ENCODE peak calls at places on chromosome 3, in four cellular contexts. O, H, Z and D are unnamed samples.

GRCh38 chr3:135125171-135125801 is 330.2 kb downstream of the EPHB1 start:
- DNase-seq in O (peak; percentile 24), H (no peak), Z (no peak), D (peak; percentile 22)

GRCh38 chr3:177713921-177714900 is 516.9 kb upstream of the TBL1XR1 start:
- DNase-seq in O (no peak), H (no peak), Z (no peak), D (no peak)

GRCh38 chr3:118863731-118864322 is 170.8 kb downstream of the IGSF11 start:
- DNase-seq in O (no peak), H (no peak), Z (no peak), D (no peak)

GRCh38 chr3:149009732-149010131 is 18.4 kb downstream of the GYG1 start:
- DNase-seq in O (no peak), H (no peak), Z (no peak), D (peak; percentile 37)

GRCh38 chr3:59751606-59752005 is 701.8 kb upstream of the CFAP20DC start:
- DNase-seq in O (no peak), H (no peak), Z (no peak), D (no peak)

GRCh38 chr3:107574650-107575049 is 51.9 kb downstream of the BBX start:
- DNase-seq in O (peak; percentile 72), H (peak; percentile 23), Z (no peak), D (peak; percentile 50)

GRCh38 chr3:35446896-35447295 is 192.4 kb upstream of the ARPP21 start:
- DNase-seq in O (no peak), H (no peak), Z (no peak), D (no peak)

GRCh38 chr3:149224736-149225594 is 3.3 kb upstream of the CP start:
- DNase-seq in O (peak; percentile 90), H (peak; percentile 51), Z (no peak), D (peak; percentile 63)

GRCh38 chr3:133246773-133247172 is 153.1 kb upstream of the BFSP2 start:
- DNase-seq in O (no peak), H (no peak), Z (no peak), D (no peak)

GRCh38 chr3:23944861-23945652 is at the start of gene NR1D2:
- DNase-seq in O (peak; percentile 77), H (peak; percentile 74), Z (peak; percentile 88), D (peak; percentile 78)

GRCh38 chr3:99012051-99012450 is 110.6 kb upstream of the DCBLD2 start:
- DNase-seq in O (peak; percentile 40), H (no peak), Z (no peak), D (peak; percentile 47)

GRCh38 chr3:195876297-195877031 is 31.9 kb downstream of the TNK2 start:
- DNase-seq in O (no peak), H (peak; percentile 50), Z (peak; percentile 81), D (no peak)

GRCh38 chr3:134373942-134374790 is at the start of gene AMOTL2:
- DNase-seq in O (peak; percentile 97), H (peak; percentile 90), Z (peak; percentile 90), D (peak; percentile 98)

GRCh38 chr3:44893097-44893496 is 18.7 kb downstream of the TGM4 start:
- DNase-seq in O (peak; percentile 69), H (no peak), Z (no peak), D (peak; percentile 77)

GRCh38 chr3:20395692-20396091 is 209.7 kb upstream of the SGO1 start:
- DNase-seq in O (no peak), H (no peak), Z (no peak), D (no peak)

GRCh38 chr3:18112976-18113766 is 312.0 kb downstream of the SATB1 start:
- DNase-seq in O (no peak), H (no peak), Z (no peak), D (no peak)

GRCh38 chr3:153357436-153357835 is 195.4 kb downstream of the RAP2B start:
- DNase-seq in O (no peak), H (no peak), Z (no peak), D (peak; percentile 26)

GRCh38 chr3:186260726-186261125 is 101.3 kb downstream of the DGKG start:
- DNase-seq in O (no peak), H (no peak), Z (no peak), D (no peak)

GRCh38 chr3:9951126-9951525 is 1.1 kb downstream of the PRRT3 start:
- DNase-seq in O (no peak), H (no peak), Z (no peak), D (no peak)

GRCh38 chr3:58237238-58237939 is at the start of gene ABHD6:
- DNase-seq in O (peak; percentile 60), H (peak; percentile 58), Z (peak; percentile 79), D (peak; percentile 65)

GRCh38 chr3:126554560-126555525 is 3.9 kb downstream of the C3orf22 start:
- DNase-seq in O (no peak), H (no peak), Z (no peak), D (no peak)

GRCh38 chr3:175495331-175495730 is 636.2 kb downstream of the NAALADL2 start:
- DNase-seq in O (no peak), H (no peak), Z (no peak), D (no peak)

GRCh38 chr3:191383104-191383503 is 52.8 kb upstream of the UTS2B start:
- DNase-seq in O (peak; percentile 77), H (no peak), Z (no peak), D (no peak)

GRCh38 chr3:65024148-65024547 is 336.3 kb upstream of the ADAMTS9 start:
- DNase-seq in O (no peak), H (no peak), Z (no peak), D (no peak)

GRCh38 chr3:131619821-131620220 is 117.0 kb upstream of the MRPL3 start:
- DNase-seq in O (no peak), H (no peak), Z (no peak), D (no peak)

GRCh38 chr3:105759442-105760078 is 109.3 kb downstream of the CBLB start:
- DNase-seq in O (no peak), H (no peak), Z (no peak), D (no peak)

GRCh38 chr3:65927576-65927975 is 111.1 kb downstream of the MAGI1 start:
- DNase-seq in O (no peak), H (no peak), Z (no peak), D (peak; percentile 40)

GRCh38 chr3:157077565-157077991 is 82.4 kb downstream of the CCNL1 start:
- DNase-seq in O (peak; percentile 29), H (no peak), Z (no peak), D (no peak)

GRCh38 chr3:16994842-16995535 is 110.2 kb downstream of the PLCL2 start:
- DNase-seq in O (no peak), H (peak; percentile 10), Z (no peak), D (no peak)

GRCh38 chr3:58604031-58604430 is 26.8 kb upstream of the FAM107A start:
- DNase-seq in O (no peak), H (no peak), Z (no peak), D (no peak)

GRCh38 chr3:125322166-125322565 is 53.0 kb downstream of the ZNF148 start:
- DNase-seq in O (peak; percentile 48), H (no peak), Z (no peak), D (peak; percentile 60)

GRCh38 chr3:14511623-14511965 is 28.5 kb downstream of the GRIP2 start:
- DNase-seq in O (no peak), H (no peak), Z (no peak), D (no peak)

GRCh38 chr3:72848703-72849081 is 447 bp upstream of the SHQ1 start:
- DNase-seq in O (peak; percentile 30), H (no peak), Z (no peak), D (no peak)

GRCh38 chr3:11323827-11324226 is 51.6 kb downstream of the ATG7 start:
- DNase-seq in O (peak; percentile 40), H (no peak), Z (no peak), D (peak; percentile 43)

GRCh38 chr3:38067508-38068233 is 28.7 kb downstream of the DLEC1 start:
- DNase-seq in O (no peak), H (no peak), Z (no peak), D (no peak)

GRCh38 chr3:9035473-9035872 is 72.2 kb upstream of the RAD18 start:
- DNase-seq in O (no peak), H (no peak), Z (no peak), D (no peak)

GRCh38 chr3:69290006-69290405 is 95.9 kb downstream of the FRMD4B start:
- DNase-seq in O (no peak), H (no peak), Z (no peak), D (no peak)

GRCh38 chr3:69283913-69284312 is 102.0 kb downstream of the FRMD4B start:
- DNase-seq in O (no peak), H (no peak), Z (no peak), D (no peak)

GRCh38 chr3:69292185-69292584 is 93.7 kb downstream of the FRMD4B start:
- DNase-seq in O (no peak), H (no peak), Z (no peak), D (no peak)

GRCh38 chr3:69290430-69290829 is 95.5 kb downstream of the FRMD4B start:
- DNase-seq in O (no peak), H (no peak), Z (no peak), D (no peak)

GRCh38 chr3:69288161-69288895 is 97.6 kb downstream of the FRMD4B start:
- DNase-seq in O (no peak), H (no peak), Z (no peak), D (no peak)
- H3K4me3 ChIP-seq in O (no peak overlapping the region), H (no peak overlapping the region), Z (no peak overlapping the region), D (no peak overlapping the region)

GRCh38 chr3:78186404-78186803 is 1146.5 kb downstream of the ROBO2 start:
- DNase-seq in O (no peak), H (no peak), Z (no peak), D (no peak)
- TF ChIP-seq CTCF in O (no peak), H (no peak), Z (no peak), D (no peak)

DNA sequence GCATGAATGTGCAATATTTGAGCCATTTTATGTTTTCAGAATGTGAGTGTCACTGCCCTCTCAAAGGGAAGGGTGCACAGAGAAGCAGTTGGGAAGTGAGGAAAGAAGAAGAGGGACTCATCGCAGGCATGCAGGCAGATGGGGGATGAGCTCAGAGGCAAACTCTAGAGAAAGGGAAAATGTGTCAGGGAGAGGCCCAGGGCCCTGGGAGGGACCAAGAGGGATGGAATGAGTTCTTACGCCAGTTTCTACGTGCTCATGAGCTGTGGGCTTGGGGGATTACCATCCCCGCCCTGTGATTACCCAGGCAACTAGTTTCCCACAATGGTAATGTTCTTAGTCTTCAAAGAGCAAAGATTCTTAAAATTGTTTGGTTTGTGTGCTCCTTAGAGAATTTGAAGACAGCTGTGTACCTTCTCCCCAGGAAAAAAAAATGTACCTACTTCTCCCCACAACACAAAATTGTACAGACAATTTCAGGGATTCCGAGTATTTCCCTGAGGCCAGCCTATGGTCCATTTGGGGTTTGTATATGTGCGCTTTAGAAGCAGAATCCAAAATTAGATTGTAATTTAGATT is 17.8 kb downstream of the GCSAM start:
- DNase-seq in O (no peak), H (no peak), Z (no peak), D (no peak)
- H3K4me3 ChIP-seq in O (no peak overlapping the region), H (no peak overlapping the region), Z (no peak overlapping the region), D (no peak overlapping the region)

DNA sequence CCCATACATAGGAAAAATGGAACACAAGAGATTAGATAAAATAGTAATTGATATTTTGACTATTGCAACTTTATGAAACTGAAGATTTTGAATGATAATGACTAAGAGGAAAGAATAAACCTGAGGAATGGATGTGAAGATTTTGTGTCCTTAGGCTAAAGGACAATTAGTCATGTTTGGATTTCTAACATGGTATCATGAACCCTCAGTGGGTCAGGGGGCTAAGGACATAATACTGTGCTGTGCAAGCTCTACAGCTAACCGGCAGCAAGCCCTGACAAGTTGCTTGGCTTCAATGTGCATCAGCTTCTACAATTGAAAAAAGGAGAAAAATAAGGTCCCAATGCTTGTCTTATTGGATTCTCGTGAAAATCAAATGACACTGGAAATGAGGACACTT is 491.0 kb downstream of the MECOM start:
- DNase-seq in O (no peak), H (no peak), Z (no peak), D (no peak)
- TF ChIP-seq CTCF in O (no peak), H (no peak), Z (no peak), D (no peak)

GRCh38 chr3:123447749-123448502 is 964 bp downstream of the ADCY5 start:
- DNase-seq in O (peak; percentile 4), H (no peak), Z (no peak), D (no peak)
- H3K4me3 ChIP-seq in O (no peak overlapping the region), H (peak overlapping the region; percentile 72), Z (peak overlapping the region; percentile 72), D (no peak overlapping the region)